ENCODE peak calls at places on chromosomes 4 and X, in four cellular contexts. A, K, X and Y are unnamed samples. For H3K36me3, the result is how much of the 10 kb centered on the place peaks cover.

GRCh38 chrX:103919336-103919682 is 43.1 kb upstream of the TMSB15B start:
- DNase-seq in A (no peak), K (peak), X (no peak), Y (no peak)

GRCh38 chrX:28491941-28492340 is 95.3 kb upstream of the IL1RAPL1 start:
- DNase-seq in A (no peak), K (no peak), X (no peak), Y (no peak)

GRCh38 chr4:60683953-60684352 is 516.2 kb upstream of the ADGRL3 start:
- DNase-seq in A (no peak), K (peak), X (no peak), Y (no peak)

GRCh38 chr4:112002301-112002700 is 143.0 kb upstream of the FAM241A start:
- DNase-seq in A (no peak), K (no peak), X (no peak), Y (no peak)

GRCh38 chr4:99665981-99666380 is 8.4 kb upstream of the C4orf54 start:
- DNase-seq in A (no peak), K (no peak), X (no peak), Y (no peak)

GRCh38 chr4:70746179-70746839 is 24.5 kb downstream of the RUFY3 start:
- DNase-seq in A (no peak), K (peak), X (no peak), Y (no peak)

GRCh38 chr4:40462326-40462725 is 127.2 kb downstream of the CHRNA9 start:
- DNase-seq in A (peak), K (no peak), X (no peak), Y (no peak)

GRCh38 chr4:168919706-168920324 is 90.2 kb downstream of the CBR4 start:
- DNase-seq in A (no peak), K (no peak), X (no peak), Y (no peak)

GRCh38 chrX:95956780-95957179 is 727.9 kb upstream of the DIAPH2 start:
- DNase-seq in A (peak), K (no peak), X (no peak), Y (no peak)

GRCh38 chrX:130726661-130727060 is 176.3 kb downstream of the ENOX2 start:
- DNase-seq in A (no peak), K (no peak), X (no peak), Y (no peak)

GRCh38 chr4:41061482-41062185 is 152.7 kb downstream of the APBB2 start:
- DNase-seq in A (no peak), K (no peak), X (no peak), Y (no peak)

GRCh38 chr4:10667651-10668341 is 16.8 kb downstream of the CLNK start:
- DNase-seq in A (no peak), K (no peak), X (no peak), Y (no peak)

GRCh38 chr4:8377103-8378075 is 63.1 kb downstream of the ACOX3 start:
- DNase-seq in A (no peak), K (no peak), X (peak), Y (peak)

GRCh38 chr4:90419124-90419711 is 292.0 kb downstream of the CCSER1 start:
- DNase-seq in A (peak), K (no peak), X (no peak), Y (no peak)

GRCh38 chr4:95224402-95224801 is 324.4 kb downstream of the UNC5C start:
- DNase-seq in A (no peak), K (no peak), X (no peak), Y (no peak)

GRCh38 chrX:20217279-20217678 is 49.4 kb downstream of the RPS6KA3 start:
- DNase-seq in A (no peak), K (peak), X (no peak), Y (no peak)

GRCh38 chrX:131745942-131746489 is 202.1 kb downstream of the OR13H1 start:
- DNase-seq in A (no peak), K (no peak), X (no peak), Y (no peak)

GRCh38 chr4:122700178-122700725 is 32.3 kb upstream of the BBS12 start:
- DNase-seq in A (peak), K (peak), X (peak), Y (peak)
- TF ChIP-seq CTCF in A (no peak), K (no peak), X (no peak), Y (no peak)

DNA sequence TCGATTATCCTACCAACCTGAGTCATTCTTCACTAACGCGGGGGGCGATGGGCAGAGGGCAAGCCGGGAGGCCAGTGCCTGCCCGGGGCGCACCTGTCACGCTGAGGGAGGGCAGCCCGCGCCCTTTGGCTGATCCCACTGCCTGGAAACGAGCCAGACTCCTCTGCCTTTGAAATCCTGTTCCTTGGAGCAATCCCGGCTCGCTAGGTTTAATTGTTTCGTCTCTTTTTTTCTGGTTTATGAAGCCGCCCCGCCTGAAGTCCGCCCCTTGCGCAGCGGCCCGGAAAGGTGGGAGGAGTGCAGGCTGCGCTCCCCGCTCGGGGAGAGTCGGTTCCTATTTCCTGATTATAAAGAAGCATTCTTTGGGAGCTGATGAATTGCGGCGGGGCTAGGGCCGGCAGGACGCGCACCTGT is 484.2 kb downstream of the BCOR start:
- DNase-seq in A (peak), K (no peak), X (peak), Y (peak)
- H3K27ac ChIP-seq in A (peak), K (no peak), X (no peak), Y (no peak)

DNA sequence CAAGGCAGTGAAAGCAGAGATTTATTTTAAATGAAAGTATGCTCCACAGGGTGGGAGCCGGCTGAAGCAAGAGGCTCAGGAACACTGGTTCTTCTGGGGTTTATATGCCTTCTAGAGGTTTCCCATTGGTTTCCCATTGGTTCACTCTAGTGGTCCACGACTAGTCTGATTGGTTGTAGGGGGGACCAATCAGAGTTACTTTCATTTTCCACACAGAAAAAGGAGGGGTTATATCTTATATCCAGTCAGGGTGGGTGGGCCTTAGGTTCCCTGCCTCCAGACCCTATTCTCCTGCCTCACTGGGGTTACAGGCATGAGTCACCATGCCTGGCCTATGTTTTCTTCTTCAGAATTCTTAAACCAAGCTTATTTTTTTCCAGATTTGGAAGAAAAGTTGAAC is 101.6 kb downstream of the KLHL8 start:
- DNase-seq in A (peak), K (peak), X (no peak), Y (no peak)
- H3K36me3 ChIP-seq in A (under half), K (under half), X (under half), Y (under half)

GRCh38 chr4:180060159-180060889 is 2182.9 kb upstream of the TENM3 start:
- DNase-seq in A (peak), K (no peak), X (no peak), Y (no peak)
- TF ChIP-seq CTCF in A (peak), K (peak), X (no peak), Y (no peak)